ENCODE peak calls at places on chromosomes 16 and 17, in eight cellular contexts. Q is CD4-positive, alpha-beta T cell; O is memory B cell; G is D341Med; E is NCI-H1436; C is effector CD4-positive, alpha-beta T cell; F is HEK293T; W is prostate gland. D is an unnamed sample.

GRCh38 chr16:70804153-70804728 is 3.3 kb upstream of the VAC14 start:
- DNase-seq in Q (no peak), O (no peak), G (no peak), E (no peak), C (no peak), F (no peak), W (no peak), D (no peak)

GRCh38 chr16:63302841-63303240 is 1266.6 kb upstream of the CDH8 start:
- DNase-seq in Q (no peak), O (no peak), G (no peak), E (no peak), C (no peak), F (no peak), W (no peak), D (no peak)

GRCh38 chr16:85539084-85539483 is 74.0 kb upstream of the GSE1 start:
- DNase-seq in Q (no peak), O (no peak), G (no peak), E (no peak), C (no peak), F (no peak), W (no peak), D (no peak)

GRCh38 chr17:34820166-34820920 is 140.9 kb downstream of the CCT6B start:
- DNase-seq in Q (no peak), O (no peak), G (no peak), E (no peak), C (no peak), F (no peak), W (no peak), D (no peak)

GRCh38 chr16:66481081-66481942 is 54.2 kb downstream of the BEAN1 start:
- DNase-seq in Q (no peak), O (no peak), G (no peak), E (no peak), C (no peak), F (no peak), W (no peak), D (no peak)

GRCh38 chr16:3937066-3937875 is 56.8 kb upstream of the CREBBP start:
- DNase-seq in Q (no peak), O (no peak), G (no peak), E (no peak), C (no peak), F (no peak), W (no peak), D (no peak)

GRCh38 chr16:56916571-56917403 is 15.2 kb upstream of the HERPUD1 start:
- DNase-seq in Q (no peak), O (peak), G (no peak), E (no peak), C (no peak), F (no peak), W (peak), D (no peak)

GRCh38 chr17:31327534-31328526 is 6.4 kb upstream of the EVI2A start:
- DNase-seq in Q (no peak), O (no peak), G (no peak), E (no peak), C (no peak), F (no peak), W (no peak), D (no peak)

GRCh38 chr17:27754549-27754948 is 45.8 kb downstream of the NOS2 start:
- DNase-seq in Q (no peak), O (no peak), G (no peak), E (no peak), C (no peak), F (no peak), W (no peak), D (no peak)

GRCh38 chr16:86657972-86658371 is 79.6 kb downstream of the FOXL1 start:
- DNase-seq in Q (no peak), O (no peak), G (no peak), E (no peak), C (no peak), F (no peak), W (no peak), D (no peak)

GRCh38 chr17:14926526-14927122 is 338.5 kb downstream of the PMP22 start:
- DNase-seq in Q (peak), O (peak), G (peak), E (peak), C (peak), F (peak), W (peak), D (peak)